ENCODE peak calls at places on chromosomes 16 and 17, in nine cellular contexts. I, U, T, W, N, R, X, Z and D are unnamed samples. For H3K4me1, the result is how much of the 10 kb centered on the place peaks cover.

GRCh38 chr16:2752850-2753522 is 548 bp downstream of the SRRM2 start:
- DNase-seq in I (peak), U (peak), T (no peak), W (peak), N (no peak), R (peak), X (peak), Z (peak), D (peak)

GRCh38 chr17:79437081-79437480 is 173.8 kb downstream of the RBFOX3 start:
- DNase-seq in I (no peak), U (no peak), T (no peak), W (no peak), N (no peak), R (no peak), X (no peak), Z (no peak), D (no peak)

GRCh38 chr16:87926246-87927194 is 9.8 kb downstream of the CA5A start:
- DNase-seq in I (no peak), U (no peak), T (no peak), W (no peak), N (no peak), R (no peak), X (no peak), Z (no peak), D (no peak)

GRCh38 chr16:19601083-19601976 is 45.8 kb downstream of the VPS35L start:
- DNase-seq in I (peak), U (no peak), T (no peak), W (no peak), N (peak), R (peak), X (peak), Z (no peak), D (no peak)

GRCh38 chr17:18920911-18921441 is 31.0 kb upstream of the SLC5A10 start:
- DNase-seq in I (no peak), U (no peak), T (no peak), W (no peak), N (no peak), R (peak), X (peak), Z (no peak), D (no peak)

GRCh38 chr17:42804918-42805367 is 6.3 kb downstream of the CNTD1 start:
- DNase-seq in I (peak), U (peak), T (no peak), W (no peak), N (no peak), R (peak), X (no peak), Z (no peak), D (no peak)

GRCh38 chr17:10875984-10876555 is 38.2 kb upstream of the PIRT start:
- DNase-seq in I (peak), U (peak), T (no peak), W (no peak), N (peak), R (peak), X (peak), Z (peak), D (no peak)

GRCh38 chr17:55089955-55090573 is 121.5 kb downstream of the STXBP4 start:
- DNase-seq in I (no peak), U (no peak), T (no peak), W (no peak), N (no peak), R (peak), X (peak), Z (no peak), D (no peak)

GRCh38 chr17:9924735-9925191 is 19.7 kb upstream of the RCVRN start:
- DNase-seq in I (peak), U (peak), T (no peak), W (peak), N (peak), R (peak), X (peak), Z (no peak), D (no peak)

GRCh38 chr17:8072727-8073461 is 14.6 kb downstream of the ALOX12B start:
- DNase-seq in I (peak), U (no peak), T (no peak), W (no peak), N (no peak), R (peak), X (no peak), Z (no peak), D (peak)

GRCh38 chr17:35372846-35373531 is 432 bp downstream of the SLFN11 start:
- DNase-seq in I (peak), U (peak), T (peak), W (peak), N (no peak), R (no peak), X (no peak), Z (peak), D (peak)

GRCh38 chr17:21199311-21199710 is 14.7 kb downstream of the TMEM11 start:
- DNase-seq in I (no peak), U (no peak), T (no peak), W (no peak), N (no peak), R (peak), X (peak), Z (no peak), D (no peak)

GRCh38 chr17:9875441-9875840 is 29.6 kb downstream of the RCVRN start:
- DNase-seq in I (no peak), U (no peak), T (no peak), W (no peak), N (no peak), R (peak), X (peak), Z (peak), D (no peak)

GRCh38 chr17:5608696-5609095 is 24.4 kb upstream of the NLRP1 start:
- DNase-seq in I (no peak), U (no peak), T (no peak), W (no peak), N (no peak), R (no peak), X (peak), Z (no peak), D (no peak)

GRCh38 chr17:65054602-65055001 is 1.9 kb downstream of the GNA13 start:
- DNase-seq in I (no peak), U (no peak), T (no peak), W (no peak), N (no peak), R (no peak), X (no peak), Z (no peak), D (no peak)

GRCh38 chr16:814974-815373 is 14.4 kb upstream of the GNG13 start:
- DNase-seq in I (no peak), U (no peak), T (no peak), W (no peak), N (no peak), R (peak), X (peak), Z (no peak), D (no peak)

GRCh38 chr17:74218436-74218835 is 5.1 kb downstream of the TTYH2 start:
- DNase-seq in I (no peak), U (no peak), T (no peak), W (no peak), N (no peak), R (no peak), X (no peak), Z (peak), D (no peak)

GRCh38 chr17:67040652-67041051 is 3.7 kb upstream of the CACNG1 start:
- DNase-seq in I (no peak), U (no peak), T (no peak), W (no peak), N (no peak), R (no peak), X (no peak), Z (no peak), D (no peak)

GRCh38 chr17:76371656-76372628 is 12.5 kb upstream of the SPHK1 start:
- DNase-seq in I (no peak), U (no peak), T (no peak), W (no peak), N (no peak), R (peak), X (peak), Z (no peak), D (no peak)

GRCh38 chr16:29809850-29810698 is 1.9 kb upstream of the PRRT2 start:
- DNase-seq in I (no peak), U (no peak), T (peak), W (no peak), N (no peak), R (peak), X (no peak), Z (peak), D (no peak)

GRCh38 chr16:2210009-2210332 is 692 bp downstream of the BRICD5 start:
- DNase-seq in I (no peak), U (no peak), T (no peak), W (no peak), N (no peak), R (no peak), X (no peak), Z (no peak), D (no peak)

GRCh38 chr16:10517868-10518267 is 62.5 kb downstream of the EMP2 start:
- DNase-seq in I (no peak), U (no peak), T (no peak), W (no peak), N (no peak), R (no peak), X (no peak), Z (no peak), D (no peak)

GRCh38 chr17:37848690-37849616 is 75.3 kb upstream of the TBC1D3K start:
- DNase-seq in I (no peak), U (no peak), T (no peak), W (no peak), N (no peak), R (peak), X (peak), Z (no peak), D (no peak)

GRCh38 chr16:1049976-1050247 is 22.6 kb upstream of the SSTR5 start:
- DNase-seq in I (no peak), U (no peak), T (no peak), W (no peak), N (no peak), R (no peak), X (no peak), Z (no peak), D (no peak)

GRCh38 chr16:77359065-77359502 is 75.8 kb downstream of the ADAMTS18 start:
- DNase-seq in I (no peak), U (peak), T (no peak), W (no peak), N (peak), R (peak), X (peak), Z (no peak), D (no peak)

GRCh38 chr17:20966869-20967268 is 75.9 kb downstream of the USP22 start:
- DNase-seq in I (no peak), U (no peak), T (no peak), W (no peak), N (no peak), R (no peak), X (no peak), Z (no peak), D (no peak)

GRCh38 chr17:238964-239259 is 57.5 kb upstream of the DOC2B start:
- DNase-seq in I (peak), U (no peak), T (peak), W (peak), N (no peak), R (no peak), X (no peak), Z (no peak), D (no peak)

GRCh38 chr16:1413684-1414531 is 596 bp downstream of the UNKL start:
- DNase-seq in I (peak), U (no peak), T (peak), W (peak), N (peak), R (peak), X (peak), Z (peak), D (peak)

GRCh38 chr17:68248199-68248825 is 469 bp downstream of the AMZ2 start:
- DNase-seq in I (peak), U (peak), T (no peak), W (no peak), N (no peak), R (peak), X (peak), Z (peak), D (peak)

GRCh38 chr17:79748296-79749099 is 17.8 kb downstream of the ENPP7 start:
- DNase-seq in I (no peak), U (no peak), T (peak), W (no peak), N (no peak), R (no peak), X (no peak), Z (no peak), D (no peak)

GRCh38 chr16:2295056-2295798 is 27.3 kb upstream of the RNPS1 start:
- DNase-seq in I (no peak), U (no peak), T (no peak), W (no peak), N (no peak), R (no peak), X (no peak), Z (no peak), D (no peak)

GRCh38 chr16:74743668-74744299 is 30.8 kb downstream of the FA2H start:
- DNase-seq in I (peak), U (peak), T (peak), W (no peak), N (no peak), R (peak), X (peak), Z (no peak), D (no peak)

GRCh38 chr16:65229191-65229662 is 107.4 kb upstream of the CDH11 start:
- DNase-seq in I (no peak), U (no peak), T (no peak), W (no peak), N (no peak), R (peak), X (peak), Z (no peak), D (no peak)

GRCh38 chr17:80034977-80035686 is 540 bp downstream of the TBC1D16 start:
- DNase-seq in I (peak), U (no peak), T (no peak), W (no peak), N (peak), R (peak), X (peak), Z (no peak), D (peak)

GRCh38 chr17:75267403-75268232 is 3.4 kb downstream of the MIF4GD start:
- DNase-seq in I (no peak), U (no peak), T (peak), W (no peak), N (no peak), R (no peak), X (no peak), Z (no peak), D (no peak)

GRCh38 chr17:35684046-35684802 is 47.2 kb upstream of the RASL10B start:
- DNase-seq in I (no peak), U (no peak), T (no peak), W (no peak), N (peak), R (peak), X (peak), Z (no peak), D (no peak)

GRCh38 chr17:76709077-76709950 is 1.5 kb downstream of the MXRA7 start:
- DNase-seq in I (peak), U (peak), T (peak), W (peak), N (peak), R (peak), X (peak), Z (peak), D (peak)

GRCh38 chr17:1707107-1707506 is 3.1 kb downstream of the TLCD2 start:
- DNase-seq in I (no peak), U (no peak), T (no peak), W (no peak), N (no peak), R (no peak), X (no peak), Z (no peak), D (no peak)

DNA sequence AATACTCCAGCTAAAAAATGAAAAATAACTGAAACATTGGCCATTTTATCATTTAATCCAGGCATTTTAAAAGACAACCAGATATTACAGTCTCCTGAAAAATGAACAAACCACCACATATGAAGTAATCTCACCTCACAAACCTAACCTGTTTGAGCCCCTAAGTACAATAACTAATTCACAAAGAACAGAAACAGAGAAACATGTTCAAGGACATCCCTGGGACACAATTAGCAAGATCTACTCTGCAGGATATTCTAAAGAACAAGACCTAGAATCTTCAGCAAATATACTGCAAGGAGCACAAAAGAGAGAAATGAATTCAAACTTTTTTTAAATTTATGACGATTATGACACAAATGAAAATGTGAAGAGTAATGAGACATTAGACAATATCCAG is 50.8 kb upstream of the ANKFY1 start:
- DNase-seq in I (no peak), U (no peak), T (no peak), W (no peak), N (no peak), R (no peak), X (no peak), Z (no peak), D (no peak)
- H3K4me1 ChIP-seq in I (half or more), U (under half), T (under half), W (half or more), N (under half), R (under half), X (under half), Z (under half), D (under half)

GRCh38 chr16:89476379-89476778 is 14.0 kb downstream of the ANKRD11 start:
- DNase-seq in I (peak), U (peak), T (peak), W (no peak), N (no peak), R (no peak), X (no peak), Z (no peak), D (no peak)
- H3K4me1 ChIP-seq in I (half or more), U (under half), T (under half), W (half or more), N (under half), R (under half), X (under half), Z (under half), D (under half)

DNA sequence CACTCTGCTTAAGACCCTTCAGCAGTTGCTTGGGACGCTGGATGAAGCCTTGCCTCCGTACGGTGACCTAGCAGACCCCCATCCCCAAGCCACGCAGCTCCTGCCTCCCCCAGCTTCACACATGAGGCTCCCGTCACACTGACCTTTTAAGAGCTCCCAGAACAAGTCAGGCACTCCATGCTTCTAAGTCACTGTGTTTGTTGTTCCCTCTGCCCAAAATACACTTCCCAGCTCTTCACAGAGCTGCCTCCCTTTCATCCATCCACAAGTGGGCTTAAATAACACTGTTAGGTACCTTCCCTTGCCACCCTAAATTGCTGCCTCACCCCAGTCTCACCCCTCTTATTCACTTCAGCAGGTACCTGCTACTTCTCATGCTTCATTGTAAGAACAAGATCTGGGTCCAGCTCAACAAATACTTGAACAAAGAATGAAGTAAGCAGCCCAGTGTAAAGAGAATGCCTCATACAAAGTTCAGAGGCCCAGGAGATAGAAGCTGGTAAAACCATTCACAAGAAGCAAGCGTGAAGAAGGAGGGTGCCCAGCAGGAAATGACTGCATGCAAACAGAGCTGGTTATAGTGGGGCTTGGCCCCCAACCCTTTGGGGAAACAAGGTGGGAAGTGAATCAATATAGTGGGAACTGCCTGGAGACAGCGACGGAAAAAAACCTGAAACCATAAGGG is 5.8 kb downstream of the ZC3H7A start:
- DNase-seq in I (no peak), U (no peak), T (no peak), W (no peak), N (no peak), R (no peak), X (no peak), Z (no peak), D (peak)
- H3K4me1 ChIP-seq in I (half or more), U (under half), T (under half), W (half or more), N (under half), R (under half), X (under half), Z (under half), D (under half)

DNA sequence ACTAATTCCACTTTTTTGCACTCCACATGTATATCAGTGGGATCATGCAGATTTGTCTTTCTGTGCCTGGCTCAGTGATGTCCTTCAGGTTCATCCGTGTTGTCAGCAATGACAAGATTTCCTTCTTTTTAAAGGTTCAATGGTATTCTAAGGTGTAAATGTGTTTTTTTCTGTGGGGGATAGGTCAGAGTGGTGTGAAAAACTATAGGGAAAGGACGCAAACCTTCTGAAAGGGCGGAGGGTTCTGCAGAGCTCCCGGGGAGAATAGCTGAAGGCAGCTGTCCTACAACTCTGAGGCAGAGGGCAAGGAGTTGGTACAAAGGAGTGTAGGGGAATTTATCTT is 21.9 kb upstream of the CSNK1D start:
- DNase-seq in I (no peak), U (no peak), T (no peak), W (no peak), N (no peak), R (no peak), X (no peak), Z (no peak), D (no peak)
- H3K4me1 ChIP-seq in I (half or more), U (under half), T (under half), W (half or more), N (under half), R (under half), X (under half), Z (under half), D (under half)

DNA sequence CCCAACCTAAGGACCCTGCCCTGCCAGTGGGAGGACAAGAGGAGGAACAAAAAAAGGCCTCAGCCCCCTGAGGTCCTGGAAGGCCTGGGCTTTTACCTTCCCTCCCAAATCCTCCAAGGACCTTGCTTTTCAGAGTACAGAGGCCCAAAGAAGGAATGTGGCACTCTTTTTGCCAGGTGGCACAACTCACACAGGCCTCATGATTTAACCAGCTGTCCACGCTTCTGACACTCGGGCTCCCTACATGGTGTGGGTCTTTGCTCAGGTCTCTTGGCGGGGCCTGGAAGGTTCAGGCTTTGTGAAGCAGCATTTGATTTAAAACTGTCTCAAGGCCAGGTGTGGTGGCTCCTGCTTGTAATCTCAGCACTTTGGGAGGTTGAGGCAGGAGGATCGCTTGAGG is 120.6 kb downstream of the ABCC6 start:
- DNase-seq in I (peak), U (no peak), T (no peak), W (no peak), N (no peak), R (no peak), X (no peak), Z (no peak), D (no peak)
- H3K4me1 ChIP-seq in I (under half), U (under half), T (under half), W (under half), N (under half), R (under half), X (under half), Z (under half), D (under half)

GRCh38 chr17:40319651-40320550 is 10.9 kb downstream of the RARA start:
- DNase-seq in I (peak), U (no peak), T (peak), W (peak), N (no peak), R (no peak), X (no peak), Z (peak), D (no peak)
- H3K4me1 ChIP-seq in I (half or more), U (under half), T (half or more), W (half or more), N (under half), R (half or more), X (half or more), Z (half or more), D (under half)

DNA sequence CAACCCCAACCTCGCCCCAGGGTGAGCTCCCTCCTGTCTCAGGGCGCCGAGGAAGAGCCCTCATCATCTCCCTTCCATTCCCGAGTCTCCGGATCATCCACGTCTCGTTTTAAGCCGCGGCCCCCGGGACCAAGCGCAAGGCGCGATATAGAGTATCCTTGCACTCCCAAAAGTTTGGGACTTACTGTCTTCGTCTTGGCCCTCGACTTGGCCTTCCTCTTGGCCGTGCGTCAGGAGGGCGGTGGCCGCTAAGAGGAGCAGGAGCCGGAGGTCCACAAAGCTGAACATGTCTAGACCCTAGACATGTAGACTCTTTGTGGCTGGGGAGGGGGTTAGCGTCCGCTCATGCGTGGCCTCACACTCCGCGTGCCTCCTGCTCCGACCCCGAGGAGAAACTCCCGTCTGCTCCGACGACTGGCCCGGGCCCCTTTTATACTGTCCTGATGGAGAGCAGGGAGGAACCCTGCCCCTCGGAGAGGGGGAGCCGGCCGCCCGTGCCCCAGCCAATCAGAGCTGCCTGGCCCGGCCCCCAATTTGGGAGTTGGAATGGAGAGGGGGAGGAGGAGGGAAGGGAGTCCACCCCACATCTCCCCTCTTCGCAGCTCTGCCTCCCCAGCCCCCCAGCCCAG is at the start of gene COL1A1:
- DNase-seq in I (peak), U (no peak), T (peak), W (peak), N (no peak), R (peak), X (peak), Z (peak), D (peak)
- H3K4me1 ChIP-seq in I (under half), U (under half), T (under half), W (half or more), N (under half), R (under half), X (under half), Z (under half), D (under half)